ENCODE peak calls at places on chromosomes 7 and 10, in eight cellular contexts. I is keratinocyte, G is HL-60, Z is left ventricle myocardium inferior, H is PC-3, V is cardiac muscle cell, M is colonic mucosa, B is neural progenitor cell. D is an unnamed sample.
A peak's percentile ranks its signal among the peaks of the same experiment; 100 is the strongest.

GRCh38 chr7:11239311-11239710 is 265.6 kb downstream of the PHF14 start:
- DNase-seq in I (no peak), G (no peak), Z (no peak), H (peak; percentile 45), V (no peak), M (no peak), B (no peak), D (no peak)

GRCh38 chr7:10973942-10974716 is 457 bp downstream of the PHF14 start:
- DNase-seq in I (no peak), G (peak; percentile 16), Z (peak; percentile 30), H (peak; percentile 28), V (peak; percentile 40), M (peak; percentile 48), B (peak; percentile 85), D (no peak)

GRCh38 chr7:7816084-7816483 is 97.7 kb upstream of the RPA3 start:
- DNase-seq in I (no peak), G (no peak), Z (no peak), H (no peak), V (no peak), M (no peak), B (no peak), D (no peak)

GRCh38 chr7:49479421-49479820 is 294.0 kb upstream of the VWC2 start:
- DNase-seq in I (no peak), G (no peak), Z (no peak), H (no peak), V (no peak), M (no peak), B (no peak), D (no peak)

GRCh38 chr7:157224627-157225026 is 85.9 kb downstream of the UBE3C start:
- DNase-seq in I (no peak), G (no peak), Z (no peak), H (peak; percentile 23), V (peak; percentile 60), M (no peak), B (no peak), D (no peak)

GRCh38 chr7:89618269-89618668 is 536.0 kb upstream of the STEAP1 start:
- DNase-seq in I (no peak), G (no peak), Z (no peak), H (no peak), V (no peak), M (no peak), B (no peak), D (no peak)

GRCh38 chr10:132270721-132271457 is 36.9 kb downstream of the STK32C start:
- DNase-seq in I (no peak), G (no peak), Z (no peak), H (no peak), V (no peak), M (no peak), B (no peak), D (no peak)

GRCh38 chr7:74038194-74038961 is 10.4 kb downstream of the ELN start:
- DNase-seq in I (no peak), G (no peak), Z (peak; percentile 69), H (no peak), V (no peak), M (no peak), B (no peak), D (peak; percentile 91)

GRCh38 chr7:130888017-130888371 is 154.0 kb upstream of the KLF14 start:
- DNase-seq in I (no peak), G (no peak), Z (no peak), H (no peak), V (peak; percentile 48), M (no peak), B (no peak), D (no peak)

GRCh38 chr7:139647812-139648616 is 124.5 kb downstream of the CLEC2L start:
- DNase-seq in I (no peak), G (no peak), Z (no peak), H (no peak), V (no peak), M (no peak), B (no peak), D (no peak)

GRCh38 chr10:55233505-55233904 is 432.5 kb upstream of the PCDH15 start:
- DNase-seq in I (no peak), G (no peak), Z (no peak), H (no peak), V (no peak), M (no peak), B (no peak), D (no peak)

GRCh38 chr7:41058986-41059741 is 643.7 kb downstream of the INHBA start:
- DNase-seq in I (no peak), G (no peak), Z (no peak), H (peak; percentile 62), V (peak; percentile 18), M (peak; percentile 24), B (no peak), D (no peak)

GRCh38 chr10:47287365-47287802 is 12.6 kb upstream of the GDF10 start:
- DNase-seq in I (no peak), G (no peak), Z (peak; percentile 66), H (peak; percentile 3), V (peak; percentile 53), M (peak; percentile 19), B (no peak), D (peak; percentile 47)

GRCh38 chr7:81210092-81211064 is 291.5 kb upstream of the SEMA3C start:
- DNase-seq in I (no peak), G (no peak), Z (no peak), H (peak; percentile 54), V (peak; percentile 76), M (no peak), B (no peak), D (no peak)

GRCh38 chr10:79443338-79444242 is 1.8 kb downstream of the ZCCHC24 start:
- DNase-seq in I (no peak), G (no peak), Z (no peak), H (peak; percentile 64), V (peak; percentile 23), M (no peak), B (no peak), D (no peak)

GRCh38 chr7:85719981-85720963 is 533.4 kb upstream of the SEMA3D start:
- DNase-seq in I (no peak), G (peak; percentile 30), Z (no peak), H (peak; percentile 80), V (peak; percentile 92), M (no peak), B (no peak), D (no peak)

GRCh38 chr10:92689663-92690210 is at the start of gene HHEX:
- DNase-seq in I (no peak), G (peak; percentile 77), Z (peak; percentile 61), H (peak; percentile 78), V (peak; percentile 83), M (peak; percentile 65), B (peak; percentile 79), D (peak; percentile 77)

GRCh38 chr7:96901822-96902412 is 103.4 kb upstream of the DLX6 start:
- DNase-seq in I (peak; percentile 13), G (no peak), Z (no peak), H (peak; percentile 92), V (no peak), M (no peak), B (no peak), D (no peak)

GRCh38 chr7:135979674-135980660 is 2.8 kb upstream of the MTPN start:
- DNase-seq in I (no peak), G (no peak), Z (no peak), H (peak; percentile 33), V (peak; percentile 57), M (no peak), B (no peak), D (no peak)

GRCh38 chr7:158030071-158030470 is 557.6 kb downstream of the PTPRN2 start:
- DNase-seq in I (no peak), G (no peak), Z (no peak), H (no peak), V (no peak), M (no peak), B (peak; percentile 4), D (peak; percentile 41)

GRCh38 chr10:93403741-93404354 is 78.3 kb downstream of the MYOF start:
- DNase-seq in I (no peak), G (no peak), Z (no peak), H (no peak), V (no peak), M (no peak), B (no peak), D (no peak)

GRCh38 chr10:133124357-133125211 is 35.4 kb upstream of the KNDC1 start:
- DNase-seq in I (no peak), G (no peak), Z (peak; percentile 35), H (peak; percentile 41), V (peak; percentile 38), M (no peak), B (peak; percentile 77), D (no peak)

DNA sequence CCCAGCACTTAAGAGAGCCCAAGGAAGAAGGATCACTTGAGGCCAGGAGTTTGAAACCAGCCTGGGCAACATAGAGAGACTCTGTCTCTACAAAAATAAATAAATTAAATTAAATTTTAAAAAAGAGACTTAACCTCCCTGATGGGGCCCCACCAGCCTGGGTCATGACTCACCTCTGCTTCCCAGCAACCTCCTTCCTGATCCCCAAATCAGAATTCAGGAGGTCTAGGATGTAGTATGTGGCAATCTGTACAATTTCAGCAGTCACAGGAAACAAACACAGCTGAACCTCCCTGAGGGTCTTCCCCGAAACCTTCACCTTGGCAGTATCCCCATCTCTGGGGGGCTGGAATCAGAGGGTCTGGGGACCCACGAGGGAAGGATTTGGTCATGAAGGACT is 9.7 kb upstream of the PPP1R35 start:
- DNase-seq in I (no peak), G (no peak), Z (no peak), H (no peak), V (peak; percentile 62), M (no peak), B (no peak), D (no peak)
- H3K4me3 ChIP-seq in I (no peak overlapping the region), G (no peak overlapping the region), Z (no peak overlapping the region), H (no peak overlapping the region), V (no peak overlapping the region), M (no peak overlapping the region), B (no peak overlapping the region), D (no peak overlapping the region)

GRCh38 chr10:103917326-103918052 is 495 bp downstream of the STN1 start:
- DNase-seq in I (no peak), G (no peak), Z (peak; percentile 56), H (no peak), V (no peak), M (peak; percentile 71), B (peak; percentile 73), D (peak; percentile 81)
- TF ChIP-seq CTCF in I (no peak), G (no peak), Z (no peak), H (no peak), V (no peak), M (no peak), B (no peak), D (no peak)

GRCh38 chr10:100812978-100813377 is 67.6 kb downstream of the PAX2 start:
- DNase-seq in I (no peak), G (no peak), Z (no peak), H (no peak), V (no peak), M (no peak), B (no peak), D (no peak)
- H3K27me3 ChIP-seq in I (peaks cover 54% of the 10 kb centered on the region), G (peaks cover 23% of the 10 kb centered on the region), Z (peaks cover 100% of the 10 kb centered on the region), H (peaks cover 92% of the 10 kb centered on the region), V (peaks cover 28% of the 10 kb centered on the region), M (peaks cover 6% of the 10 kb centered on the region), B (peaks cover 99% of the 10 kb centered on the region), D (peaks cover 47% of the 10 kb centered on the region)

GRCh38 chr7:39609462-39610149 is 13.8 kb upstream of the RALA start:
- DNase-seq in I (no peak), G (peak; percentile 3), Z (peak; percentile 33), H (no peak), V (no peak), M (no peak), B (peak; percentile 72), D (no peak)
- H3K4me3 ChIP-seq in I (peak overlapping the region; percentile 29), G (peak overlapping the region; percentile 20), Z (peak overlapping the region; percentile 64), H (no peak overlapping the region), V (no peak overlapping the region), M (peak overlapping the region; percentile 20), B (peak overlapping the region; percentile 34), D (peak overlapping the region; percentile 21)

GRCh38 chr10:85111271-85111670 is 782.9 kb downstream of the CCSER2 start:
- DNase-seq in I (no peak), G (no peak), Z (no peak), H (no peak), V (no peak), M (no peak), B (no peak), D (no peak)
- TF ChIP-seq CTCF in I (no peak), G (no peak), Z (no peak), H (no peak), V (no peak), M (no peak), B (no peak), D (no peak)